ENCODE peak calls at places on chromosomes 16 and 17, in four cellular contexts. E is left lung, R is small intestine, A is NCI-H1436. Y is an unnamed sample.

GRCh38 chr16:57771141-57771785 is 31.0 kb downstream of the KIFC3 start:
- DNase-seq in E (no peak), R (no peak), A (no peak), Y (no peak)

GRCh38 chr17:67615736-67616135 is 102.0 kb upstream of the NOL11 start:
- DNase-seq in E (no peak), R (no peak), A (no peak), Y (no peak)

GRCh38 chr16:69564845-69565610 is 738 bp upstream of the NFAT5 start:
- DNase-seq in E (no peak), R (peak; percentile 18), A (no peak), Y (peak; percentile 56)

GRCh38 chr16:81158964-81159363 is 62.8 kb upstream of the GCSH start:
- DNase-seq in E (no peak), R (no peak), A (no peak), Y (no peak)

GRCh38 chr16:53055603-53056527 is 1.1 kb downstream of the CHD9 start:
- DNase-seq in E (no peak), R (peak; percentile 81), A (no peak), Y (peak; percentile 47)

GRCh38 chr16:89575247-89576172 is at the start of gene CPNE7:
- DNase-seq in E (no peak), R (no peak), A (no peak), Y (peak; percentile 40)

GRCh38 chr16:88759245-88759975 is 25.6 kb downstream of the PIEZO1 start:
- DNase-seq in E (peak; percentile 70), R (peak; percentile 51), A (no peak), Y (no peak)

GRCh38 chr16:85614338-85615013 is 1.4 kb downstream of the GSE1 start:
- DNase-seq in E (no peak), R (no peak), A (no peak), Y (no peak)

GRCh38 chr17:13114601-13115024 is 96.8 kb upstream of the ELAC2 start:
- DNase-seq in E (peak; percentile 38), R (peak; percentile 18), A (peak; percentile 9), Y (peak; percentile 58)

GRCh38 chr16:2985893-2986355 is 5.7 kb upstream of the PKMYT1 start:
- DNase-seq in E (no peak), R (no peak), A (no peak), Y (no peak)

GRCh38 chr17:63335818-63336217 is 110.3 kb downstream of the CYB561 start:
- DNase-seq in E (no peak), R (no peak), A (no peak), Y (no peak)

GRCh38 chr16:80591071-80591935 is 50.5 kb downstream of the DYNLRB2 start:
- DNase-seq in E (no peak), R (peak; percentile 31), A (no peak), Y (no peak)

GRCh38 chr17:45440161-45440859 is 7.6 kb upstream of the ARHGAP27 start:
- DNase-seq in E (no peak), R (peak; percentile 71), A (peak; percentile 46), Y (no peak)

GRCh38 chr16:19639986-19640421 is 78.0 kb downstream of the KNOP1 start:
- DNase-seq in E (no peak), R (no peak), A (no peak), Y (no peak)

GRCh38 chr17:4788159-4788806 is 481 bp upstream of the GLTPD2 start:
- DNase-seq in E (no peak), R (no peak), A (no peak), Y (no peak)

GRCh38 chr16:57231821-57232350 is 13.2 kb upstream of the ARL2BP start:
- DNase-seq in E (no peak), R (no peak), A (no peak), Y (no peak)

GRCh38 chr17:12553625-12554024 is 112.1 kb upstream of the MYOCD start:
- DNase-seq in E (no peak), R (no peak), A (no peak), Y (no peak)

GRCh38 chr16:71915350-71915749 is 20.0 kb downstream of the IST1 start:
- DNase-seq in E (no peak), R (no peak), A (no peak), Y (no peak)

GRCh38 chr16:52591441-52592215 is 44.7 kb upstream of the TOX3 start:
- DNase-seq in E (no peak), R (peak; percentile 95), A (no peak), Y (no peak)

GRCh38 chr17:62970617-62971016 is 4.6 kb downstream of the TANC2 start:
- DNase-seq in E (no peak), R (no peak), A (no peak), Y (no peak)